ENCODE peak calls at places on chromosomes 2 and 18, in six cellular contexts. R, V, F, D, M and J are unnamed samples.

GRCh38 chr18:54388203-54389142 is 30.8 kb downstream of the C18orf54 start:
- DNase-seq in R (no peak), V (no peak), F (no peak), D (peak), M (no peak), J (peak)

GRCh38 chr2:226159875-226160479 is 639.6 kb downstream of the IRS1 start:
- DNase-seq in R (no peak), V (no peak), F (no peak), D (no peak), M (no peak), J (no peak)

GRCh38 chr2:60794271-60794863 is 38.3 kb downstream of the PAPOLG start:
- DNase-seq in R (no peak), V (no peak), F (peak), D (peak), M (no peak), J (no peak)

GRCh38 chr18:8212893-8213805 is 396.1 kb upstream of the RAB12 start:
- DNase-seq in R (no peak), V (no peak), F (no peak), D (peak), M (no peak), J (no peak)

GRCh38 chr2:240556553-240557100 is 1.2 kb downstream of the ANKMY1 start:
- DNase-seq in R (no peak), V (no peak), F (peak), D (peak), M (no peak), J (peak)

GRCh38 chr2:102141915-102142828 is at the start of gene IL1R1:
- DNase-seq in R (no peak), V (no peak), F (no peak), D (peak), M (peak), J (no peak)

GRCh38 chr18:54702687-54703086 is 111.6 kb downstream of the DYNAP start:
- DNase-seq in R (no peak), V (no peak), F (no peak), D (peak), M (no peak), J (no peak)

GRCh38 chr2:30234180-30234971 is 3.0 kb downstream of the LBH start:
- DNase-seq in R (no peak), V (no peak), F (no peak), D (peak), M (no peak), J (no peak)

GRCh38 chr18:36420826-36421225 is 123.3 kb downstream of the FHOD3 start:
- DNase-seq in R (no peak), V (no peak), F (no peak), D (peak), M (no peak), J (no peak)